ENCODE peak calls at places on chromosomes 4 and X, in five cellular contexts. W, E, P, Z and G are unnamed samples.

GRCh38 chr4:151358266-151358665 is 32.9 kb upstream of the SH3D19 start:
- DNase-seq in Z (no peak), E (no peak), W (no peak), P (no peak), G (no peak)

GRCh38 chr4:85829276-85830051 is 354.5 kb downstream of the ARHGAP24 start:
- DNase-seq in Z (no peak), P (no peak), W (no peak), E (no peak), G (no peak)

GRCh38 chr4:71446479-71447081 is 107.8 kb downstream of the SLC4A4 start:
- DNase-seq in P (no peak), Z (no peak), E (no peak), W (no peak), G (no peak)

GRCh38 chrX:17564689-17565409 is 172.4 kb upstream of the SCML1 start:
- DNase-seq in Z (no peak), P (no peak), E (no peak), W (no peak), G (no peak)

GRCh38 chr4:54547299-54548097 is 110.3 kb upstream of the KIT start:
- DNase-seq in W (no peak), Z (no peak), E (no peak), P (peak), G (no peak)

GRCh38 chr4:55125763-55126541 is 557 bp upstream of the KDR start:
- DNase-seq in E (no peak), W (no peak), P (no peak), Z (no peak), G (peak)

GRCh38 chr4:5979981-5980380 is 38.2 kb downstream of the C4orf50 start:
- DNase-seq in E (peak), W (no peak), Z (no peak), P (no peak), G (peak)

GRCh38 chrX:84064164-84064563 is 123.8 kb downstream of the RPS6KA6 start:
- DNase-seq in P (no peak), W (no peak), E (no peak), Z (no peak), G (no peak)

GRCh38 chr4:29540439-29541102 is 1179.6 kb upstream of the PCDH7 start:
- DNase-seq in P (no peak), Z (no peak), W (no peak), E (no peak), G (no peak)

GRCh38 chr4:67751260-67751659 is 2.9 kb downstream of the GNRHR start:
- DNase-seq in P (no peak), W (no peak), E (no peak), Z (no peak), G (no peak)

GRCh38 chr4:73599182-73599581 is 21.1 kb downstream of the RASSF6 start:
- DNase-seq in W (peak), Z (peak), P (no peak), E (peak), G (peak)

GRCh38 chr4:7167706-7168105 is 24.6 kb upstream of the SORCS2 start:
- DNase-seq in W (no peak), E (no peak), Z (peak), P (no peak), G (no peak)

GRCh38 chr4:124144302-124144701 is 568.2 kb downstream of the ANKRD50 start:
- DNase-seq in E (no peak), P (no peak), W (no peak), Z (no peak), G (no peak)

GRCh38 chr4:79645942-79646341 is 237.9 kb upstream of the GK2 start:
- DNase-seq in Z (no peak), E (no peak), W (no peak), P (no peak), G (peak)

GRCh38 chrX:19627533-19627932 is 112.2 kb upstream of the MAP3K15 start:
- DNase-seq in P (no peak), E (no peak), W (no peak), Z (no peak), G (no peak)

GRCh38 chrX:118528089-118528753 is 32.6 kb downstream of the DOCK11 start:
- DNase-seq in P (peak), E (no peak), Z (no peak), W (no peak), G (no peak)

GRCh38 chr4:61507091-61507490 is 307.0 kb downstream of the ADGRL3 start:
- DNase-seq in Z (no peak), P (no peak), E (no peak), W (no peak), G (no peak)

GRCh38 chr4:57342406-57342805 is 232.2 kb upstream of the IGFBP7 start:
- DNase-seq in Z (no peak), P (no peak), E (no peak), W (no peak), G (no peak)

GRCh38 chr4:10457255-10457801 is at the start of gene ZNF518B:
- DNase-seq in E (peak), P (no peak), W (peak), Z (no peak), G (peak)

GRCh38 chrX:136754641-136755040 is 26.1 kb downstream of the ARHGEF6 start:
- DNase-seq in Z (no peak), W (no peak), P (no peak), E (no peak), G (no peak)

GRCh38 chr4:8110071-8110986 is 48.3 kb downstream of the ABLIM2 start:
- DNase-seq in P (no peak), Z (peak), W (peak), E (no peak), G (peak)

GRCh38 chrX:86322913-86323312 is 174.7 kb downstream of the DACH2 start:
- DNase-seq in W (no peak), Z (peak), P (no peak), E (no peak), G (no peak)

GRCh38 chr4:3301450-3302163 is 8.8 kb downstream of the RGS12 start:
- DNase-seq in W (no peak), Z (no peak), E (no peak), P (no peak), G (no peak)

GRCh38 chr4:107751670-107752069 is 31.6 kb upstream of the PAPSS1 start:
- DNase-seq in Z (peak), P (no peak), E (no peak), W (no peak), G (no peak)
- TF ChIP-seq EZH2 in Z (no peak), P (no peak), E (no peak), W (no peak), G (no peak)

GRCh38 chr4:125736057-125736456 is 421.3 kb downstream of the FAT4 start:
- DNase-seq in E (no peak), W (no peak), Z (peak), P (no peak), G (peak)
- TF ChIP-seq REST in E (no peak), W (no peak), Z (no peak), P (no peak), G (no peak)

GRCh38 chrX:134604701-134605271 is 53.5 kb downstream of the PLAC1 start:
- DNase-seq in W (no peak), E (peak), P (no peak), Z (no peak), G (no peak)

GRCh38 chrX:134601240-134601639 is 57.0 kb downstream of the PLAC1 start:
- DNase-seq in P (no peak), W (no peak), E (no peak), Z (no peak), G (no peak)

GRCh38 chrX:134602410-134602809 is 55.9 kb downstream of the PLAC1 start:
- DNase-seq in Z (no peak), P (no peak), E (no peak), W (no peak), G (no peak)

GRCh38 chrX:134600714-134601113 is 57.6 kb downstream of the PLAC1 start:
- DNase-seq in W (no peak), Z (no peak), P (no peak), E (peak), G (no peak)

GRCh38 chrX:134603806-134604700 is 54.2 kb downstream of the PLAC1 start:
- DNase-seq in P (no peak), E (peak), Z (no peak), W (no peak), G (peak)
- H2AFZ ChIP-seq in P (no peak), E (no peak), Z (no peak), W (peak), G (peak)

GRCh38 chrX:123236868-123237267 is 52.8 kb downstream of the GRIA3 start:
- DNase-seq in P (no peak), Z (no peak), E (no peak), W (no peak), G (peak)

GRCh38 chrX:123237271-123237670 is 53.2 kb downstream of the GRIA3 start:
- DNase-seq in E (no peak), P (no peak), Z (no peak), W (no peak), G (no peak)
- TF ChIP-seq EZH2 in E (no peak), P (no peak), Z (no peak), W (no peak), G (no peak)

DNA sequence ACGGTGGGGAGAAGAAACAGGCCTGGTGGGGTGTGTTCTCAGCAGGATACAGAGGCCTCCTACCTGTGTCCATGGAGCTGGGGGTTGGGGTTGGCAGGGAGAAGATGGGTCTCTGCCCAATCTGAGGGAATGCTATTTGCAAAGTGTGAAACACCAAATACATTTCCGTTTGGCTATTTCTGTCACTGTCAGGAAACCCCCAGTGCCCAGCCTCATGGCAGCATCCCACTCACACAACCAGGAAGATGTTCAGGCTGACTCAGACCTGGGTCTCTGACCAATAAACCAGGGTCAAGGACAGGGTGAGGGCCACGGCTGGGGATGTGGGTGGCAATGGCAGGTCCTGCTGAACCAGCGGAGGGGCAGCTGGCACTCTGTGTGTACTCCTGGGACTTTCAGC is 41.3 kb downstream of the BCOR start:
- DNase-seq in E (no peak), P (peak), W (no peak), Z (no peak), G (no peak)
- TF ChIP-seq REST in E (no peak), P (no peak), W (no peak), Z (no peak), G (no peak)

GRCh38 chr4:105895609-105896460 is 564 bp downstream of the NPNT start:
- DNase-seq in E (no peak), P (no peak), Z (no peak), W (no peak), G (peak)
- H2AFZ ChIP-seq in E (no peak), P (peak), Z (no peak), W (no peak), G (peak)

DNA sequence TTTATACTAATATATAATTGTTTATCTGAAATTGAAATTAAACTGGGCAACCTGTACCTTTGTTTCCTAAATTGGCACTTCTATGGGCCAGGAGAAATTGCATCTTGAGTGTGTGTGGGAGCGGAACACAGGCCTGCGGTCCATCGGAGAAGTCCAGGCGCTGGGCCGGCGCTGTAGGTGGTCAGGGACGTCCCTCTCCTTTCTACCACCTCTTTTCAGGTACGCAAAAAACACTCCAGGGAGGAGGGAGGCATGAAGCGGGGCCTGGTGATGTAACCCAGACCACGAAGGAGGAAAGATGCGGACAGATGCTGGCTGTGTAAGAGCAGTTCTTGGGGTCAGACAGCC is 691 bp downstream of the MGAT4D start:
- DNase-seq in Z (no peak), W (no peak), P (no peak), E (no peak), G (no peak)
- TF ChIP-seq EZH2 in Z (no peak), W (no peak), P (no peak), E (no peak), G (no peak)

DNA sequence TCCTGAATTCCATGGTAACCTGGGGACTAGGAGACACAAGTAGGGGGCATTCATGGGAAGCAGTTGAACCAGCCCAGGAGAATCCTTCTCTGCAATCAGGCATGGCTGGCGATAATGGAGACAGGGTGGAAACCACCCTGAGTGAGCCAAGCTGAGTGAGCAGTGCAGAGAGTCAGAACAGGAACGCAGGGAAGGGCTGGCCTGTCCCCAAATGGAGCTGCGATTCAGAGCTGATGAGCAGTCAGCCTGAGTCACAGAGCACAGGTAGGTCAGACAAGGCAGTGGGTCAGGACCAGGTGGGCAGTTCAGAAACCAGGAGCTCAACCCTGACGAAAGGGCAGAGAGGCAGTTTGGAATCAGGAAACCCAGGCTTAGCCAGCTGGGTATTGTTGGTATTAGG is 129.0 kb downstream of the BTC start:
- DNase-seq in E (peak), Z (no peak), W (no peak), P (no peak), G (no peak)
- TF ChIP-seq REST in E (no peak), Z (no peak), W (no peak), P (no peak), G (no peak)

DNA sequence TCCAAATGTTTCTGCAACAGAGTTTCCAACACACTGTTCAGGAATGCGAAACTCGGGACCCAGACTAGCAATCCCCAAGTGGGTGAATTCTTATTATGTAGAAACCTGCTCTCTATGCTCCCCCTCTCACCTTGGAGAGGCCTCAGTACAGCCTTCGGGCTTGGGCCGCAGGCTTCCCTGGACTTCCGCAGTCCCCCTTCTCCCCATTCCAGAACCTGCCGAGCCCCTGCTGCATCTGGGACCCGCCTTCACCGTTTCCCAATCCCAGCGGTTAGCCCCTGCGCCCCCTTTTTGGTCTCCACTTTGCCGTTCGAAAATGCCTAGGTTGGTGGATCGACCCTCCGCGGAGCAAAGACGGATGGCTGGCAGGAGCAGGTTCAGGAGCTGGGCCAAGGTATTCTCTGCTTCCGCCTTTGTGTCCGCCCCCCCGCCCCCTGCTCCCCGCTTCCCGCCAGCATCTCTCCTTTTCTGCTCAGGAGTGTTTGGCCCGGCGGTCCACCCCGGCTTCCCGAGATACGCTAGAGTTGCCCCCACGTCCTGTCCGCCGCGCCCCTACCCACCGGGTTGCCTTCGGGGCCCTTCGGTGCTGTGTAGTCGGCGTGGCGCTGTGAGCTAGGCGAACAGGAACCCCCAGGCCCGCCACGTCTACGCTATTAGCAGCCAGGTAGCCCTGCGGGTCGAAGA is 11.5 kb downstream of the HAND2 start:
- DNase-seq in E (no peak), P (no peak), W (no peak), Z (no peak), G (peak)
- H2AFZ ChIP-seq in E (no peak), P (no peak), W (no peak), Z (no peak), G (no peak)

DNA sequence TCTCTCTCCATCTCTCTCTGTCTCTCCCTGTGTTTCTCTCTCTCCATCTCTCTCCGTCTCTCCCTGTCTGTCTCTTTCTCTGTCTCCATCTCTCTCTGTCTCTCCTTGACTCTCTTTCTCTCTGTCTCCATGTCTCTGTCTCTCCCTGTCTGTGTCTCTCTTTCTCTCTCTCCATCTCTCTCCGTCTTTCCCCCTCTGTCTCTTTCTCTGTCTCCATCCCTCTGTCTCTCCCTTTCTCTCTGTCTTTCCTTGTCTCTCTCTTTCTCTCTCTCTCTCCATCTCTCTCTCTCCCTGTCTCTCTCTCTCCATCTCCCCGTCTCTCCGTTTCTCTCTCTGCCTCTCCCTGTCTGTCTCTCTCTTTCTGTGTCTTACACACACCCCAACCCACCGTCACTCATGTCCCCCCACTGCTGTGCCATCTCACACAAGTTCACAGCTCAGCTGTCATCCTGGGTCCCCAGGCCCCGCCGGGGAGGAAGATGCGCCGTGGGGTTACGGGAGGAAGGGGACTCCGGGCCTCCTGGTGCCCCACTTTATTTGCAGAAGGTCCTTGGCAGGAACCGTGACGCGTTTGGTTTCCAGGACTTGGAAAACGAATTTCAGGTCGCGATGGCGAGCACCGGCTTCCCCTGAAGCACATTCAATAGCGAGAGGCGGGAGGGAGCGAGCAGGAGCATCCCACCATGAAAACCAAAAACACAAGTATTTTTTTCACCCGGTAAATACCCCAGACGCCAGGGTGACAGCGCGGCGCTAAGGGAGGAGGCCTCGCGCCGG is 1.2 kb upstream of the SHOX start:
- DNase-seq in E (no peak), P (no peak), Z (no peak), W (no peak), G (no peak)
- TF ChIP-seq EZH2 in E (no peak), P (no peak), Z (no peak), W (no peak), G (peak)